ENCODE peak calls at places on chromosomes 3 and 15, in ten cellular contexts. One of them, this sample, is unnamed.

GRCh38 chr3:188673509-188674239 is 498.1 kb upstream of the TPRG1 start:
- DNase-seq in pancreas: no peak
- DNase-seq in lower leg skin: no peak
- DNase-seq in left ventricle myocardium inferior: no peak
- DNase-seq in transverse colon: no peak
- DNase-seq in esophagus muscularis mucosa: no peak
- DNase-seq in mesothelial cell of epicardium: no peak
- DNase-seq in tibial artery: no peak
- DNase-seq in brain microvascular endothelial cell: peak
- DNase-seq in neural progenitor cell: no peak
- DNase-seq in this sample: no peak

GRCh38 chr15:32867313-32867626 is 149.5 kb downstream of the GREM1 start:
- DNase-seq in mesothelial cell of epicardium: no peak
- DNase-seq in tibial artery: no peak
- DNase-seq in neural progenitor cell: no peak
- DNase-seq in transverse colon: no peak
- DNase-seq in brain microvascular endothelial cell: peak
- DNase-seq in left ventricle myocardium inferior: no peak
- DNase-seq in lower leg skin: no peak
- DNase-seq in esophagus muscularis mucosa: no peak
- DNase-seq in pancreas: no peak
- DNase-seq in this sample: no peak

GRCh38 chr3:142595141-142595540 is 1.1 kb upstream of the PLS1 start:
- DNase-seq in neural progenitor cell: no peak
- DNase-seq in pancreas: no peak
- DNase-seq in esophagus muscularis mucosa: no peak
- DNase-seq in brain microvascular endothelial cell: no peak
- DNase-seq in tibial artery: no peak
- DNase-seq in transverse colon: no peak
- DNase-seq in left ventricle myocardium inferior: no peak
- DNase-seq in mesothelial cell of epicardium: no peak
- DNase-seq in lower leg skin: no peak
- DNase-seq in this sample: no peak

GRCh38 chr3:117302448-117302847 is 592.9 kb downstream of the TUSC7 start:
- DNase-seq in tibial artery: no peak
- DNase-seq in left ventricle myocardium inferior: no peak
- DNase-seq in esophagus muscularis mucosa: no peak
- DNase-seq in mesothelial cell of epicardium: no peak
- DNase-seq in transverse colon: no peak
- DNase-seq in brain microvascular endothelial cell: no peak
- DNase-seq in neural progenitor cell: no peak
- DNase-seq in pancreas: no peak
- DNase-seq in lower leg skin: no peak
- DNase-seq in this sample: no peak

GRCh38 chr3:4601926-4602325 is 108.8 kb downstream of the ITPR1 start:
- DNase-seq in esophagus muscularis mucosa: no peak
- DNase-seq in left ventricle myocardium inferior: no peak
- DNase-seq in tibial artery: no peak
- DNase-seq in neural progenitor cell: no peak
- DNase-seq in transverse colon: no peak
- DNase-seq in lower leg skin: no peak
- DNase-seq in brain microvascular endothelial cell: no peak
- DNase-seq in mesothelial cell of epicardium: no peak
- DNase-seq in pancreas: no peak
- DNase-seq in this sample: no peak

GRCh38 chr3:111081008-111081545 is 9.5 kb downstream of the NECTIN3 start:
- DNase-seq in lower leg skin: no peak
- DNase-seq in left ventricle myocardium inferior: no peak
- DNase-seq in tibial artery: no peak
- DNase-seq in pancreas: no peak
- DNase-seq in esophagus muscularis mucosa: no peak
- DNase-seq in neural progenitor cell: no peak
- DNase-seq in brain microvascular endothelial cell: no peak
- DNase-seq in mesothelial cell of epicardium: no peak
- DNase-seq in transverse colon: no peak
- DNase-seq in this sample: no peak

GRCh38 chr3:123038751-123039150 is 11.2 kb upstream of the SEMA5B start:
- DNase-seq in neural progenitor cell: no peak
- DNase-seq in lower leg skin: no peak
- DNase-seq in transverse colon: no peak
- DNase-seq in esophagus muscularis mucosa: no peak
- DNase-seq in mesothelial cell of epicardium: no peak
- DNase-seq in brain microvascular endothelial cell: no peak
- DNase-seq in pancreas: no peak
- DNase-seq in left ventricle myocardium inferior: no peak
- DNase-seq in tibial artery: no peak
- DNase-seq in this sample: no peak

GRCh38 chr15:47551079-47551478 is 166.2 kb upstream of the SEMA6D start:
- DNase-seq in tibial artery: no peak
- DNase-seq in brain microvascular endothelial cell: no peak
- DNase-seq in mesothelial cell of epicardium: no peak
- DNase-seq in left ventricle myocardium inferior: no peak
- DNase-seq in pancreas: no peak
- DNase-seq in lower leg skin: no peak
- DNase-seq in esophagus muscularis mucosa: no peak
- DNase-seq in transverse colon: no peak
- DNase-seq in neural progenitor cell: peak
- DNase-seq in this sample: no peak

GRCh38 chr3:54870423-54870822 is 57.4 kb downstream of the LRTM1 start:
- DNase-seq in mesothelial cell of epicardium: no peak
- DNase-seq in transverse colon: no peak
- DNase-seq in tibial artery: no peak
- DNase-seq in pancreas: no peak
- DNase-seq in brain microvascular endothelial cell: peak
- DNase-seq in lower leg skin: no peak
- DNase-seq in neural progenitor cell: peak
- DNase-seq in left ventricle myocardium inferior: no peak
- DNase-seq in esophagus muscularis mucosa: no peak
- DNase-seq in this sample: no peak

GRCh38 chr3:170524072-170524471 is 61.8 kb downstream of the SLC7A14 start:
- DNase-seq in transverse colon: no peak
- DNase-seq in tibial artery: no peak
- DNase-seq in mesothelial cell of epicardium: no peak
- DNase-seq in neural progenitor cell: no peak
- DNase-seq in pancreas: no peak
- DNase-seq in lower leg skin: no peak
- DNase-seq in left ventricle myocardium inferior: no peak
- DNase-seq in esophagus muscularis mucosa: no peak
- DNase-seq in brain microvascular endothelial cell: peak
- DNase-seq in this sample: no peak

GRCh38 chr3:66858656-66859381 is 139.3 kb upstream of the KBTBD8 start:
- DNase-seq in left ventricle myocardium inferior: no peak
- DNase-seq in transverse colon: no peak
- DNase-seq in neural progenitor cell: peak
- DNase-seq in pancreas: no peak
- DNase-seq in brain microvascular endothelial cell: no peak
- DNase-seq in lower leg skin: no peak
- DNase-seq in tibial artery: no peak
- DNase-seq in mesothelial cell of epicardium: no peak
- DNase-seq in esophagus muscularis mucosa: no peak
- DNase-seq in this sample: no peak
- TF ChIP-seq CTCF in left ventricle myocardium inferior: no peak
- TF ChIP-seq CTCF in transverse colon: no peak
- TF ChIP-seq CTCF in neural progenitor cell: peak
- TF ChIP-seq CTCF in pancreas: no peak
- TF ChIP-seq CTCF in brain microvascular endothelial cell: peak
- TF ChIP-seq CTCF in lower leg skin: no peak
- TF ChIP-seq CTCF in tibial artery: no peak
- TF ChIP-seq CTCF in mesothelial cell of epicardium: no peak
- TF ChIP-seq CTCF in esophagus muscularis mucosa: no peak
- TF ChIP-seq CTCF in this sample: peak

GRCh38 chr15:66404532-66404931 is 17.8 kb downstream of the MAP2K1 start:
- DNase-seq in left ventricle myocardium inferior: no peak
- DNase-seq in lower leg skin: no peak
- DNase-seq in mesothelial cell of epicardium: no peak
- DNase-seq in pancreas: no peak
- DNase-seq in neural progenitor cell: peak
- DNase-seq in brain microvascular endothelial cell: no peak
- DNase-seq in tibial artery: no peak
- DNase-seq in transverse colon: no peak
- DNase-seq in esophagus muscularis mucosa: no peak
- DNase-seq in this sample: no peak
- TF ChIP-seq CTCF in left ventricle myocardium inferior: peak
- TF ChIP-seq CTCF in lower leg skin: no peak
- TF ChIP-seq CTCF in mesothelial cell of epicardium: no peak
- TF ChIP-seq CTCF in pancreas: no peak
- TF ChIP-seq CTCF in neural progenitor cell: peak
- TF ChIP-seq CTCF in brain microvascular endothelial cell: no peak
- TF ChIP-seq CTCF in tibial artery: no peak
- TF ChIP-seq CTCF in transverse colon: no peak
- TF ChIP-seq CTCF in esophagus muscularis mucosa: peak
- TF ChIP-seq CTCF in this sample: no peak

GRCh38 chr15:70892912-70893560 is 410 bp downstream of the LRRC49 start:
- DNase-seq in neural progenitor cell: peak
- DNase-seq in left ventricle myocardium inferior: no peak
- DNase-seq in transverse colon: peak
- DNase-seq in brain microvascular endothelial cell: peak
- DNase-seq in lower leg skin: no peak
- DNase-seq in esophagus muscularis mucosa: no peak
- DNase-seq in tibial artery: no peak
- DNase-seq in mesothelial cell of epicardium: no peak
- DNase-seq in pancreas: no peak
- DNase-seq in this sample: no peak
- TF ChIP-seq CTCF in neural progenitor cell: peak
- TF ChIP-seq CTCF in left ventricle myocardium inferior: peak
- TF ChIP-seq CTCF in transverse colon: peak
- TF ChIP-seq CTCF in brain microvascular endothelial cell: peak
- TF ChIP-seq CTCF in lower leg skin: no peak
- TF ChIP-seq CTCF in esophagus muscularis mucosa: peak
- TF ChIP-seq CTCF in tibial artery: no peak
- TF ChIP-seq CTCF in mesothelial cell of epicardium: peak
- TF ChIP-seq CTCF in pancreas: no peak
- TF ChIP-seq CTCF in this sample: peak

GRCh38 chr3:194867270-194867983 is 181.7 kb downstream of the FAM43A start:
- DNase-seq in brain microvascular endothelial cell: no peak
- DNase-seq in left ventricle myocardium inferior: peak
- DNase-seq in tibial artery: no peak
- DNase-seq in mesothelial cell of epicardium: no peak
- DNase-seq in lower leg skin: no peak
- DNase-seq in esophagus muscularis mucosa: no peak
- DNase-seq in transverse colon: peak
- DNase-seq in neural progenitor cell: no peak
- DNase-seq in pancreas: no peak
- DNase-seq in this sample: no peak
- TF ChIP-seq CTCF in brain microvascular endothelial cell: no peak
- TF ChIP-seq CTCF in left ventricle myocardium inferior: no peak
- TF ChIP-seq CTCF in tibial artery: no peak
- TF ChIP-seq CTCF in mesothelial cell of epicardium: no peak
- TF ChIP-seq CTCF in lower leg skin: no peak
- TF ChIP-seq CTCF in esophagus muscularis mucosa: no peak
- TF ChIP-seq CTCF in transverse colon: no peak
- TF ChIP-seq CTCF in neural progenitor cell: no peak
- TF ChIP-seq CTCF in pancreas: no peak
- TF ChIP-seq CTCF in this sample: no peak

DNA sequence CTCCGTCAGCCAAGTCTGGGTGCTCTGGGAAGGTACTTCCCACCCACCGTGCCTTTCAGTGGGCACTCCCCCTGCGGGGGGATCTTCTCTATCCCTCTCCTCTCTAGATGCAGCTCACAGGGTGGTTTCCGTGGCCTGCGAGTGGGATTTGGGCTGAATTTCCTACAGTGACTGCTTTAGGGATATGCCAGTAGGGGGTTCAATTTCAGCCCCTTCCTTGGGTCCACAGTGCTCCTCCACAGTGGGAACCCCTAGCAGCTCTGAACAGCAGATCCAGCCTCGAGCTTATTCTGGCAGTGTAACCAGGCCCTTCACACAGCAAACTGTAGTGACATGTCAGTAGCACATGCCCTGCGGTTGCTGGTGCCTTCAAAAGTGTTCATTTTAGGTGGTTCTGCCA is 155.7 kb downstream of the CHDH start:
- DNase-seq in brain microvascular endothelial cell: no peak
- DNase-seq in mesothelial cell of epicardium: no peak
- DNase-seq in pancreas: no peak
- DNase-seq in neural progenitor cell: no peak
- DNase-seq in transverse colon: no peak
- DNase-seq in lower leg skin: no peak
- DNase-seq in tibial artery: no peak
- DNase-seq in left ventricle myocardium inferior: no peak
- DNase-seq in esophagus muscularis mucosa: peak
- DNase-seq in this sample: no peak
- TF ChIP-seq CTCF in brain microvascular endothelial cell: no peak
- TF ChIP-seq CTCF in mesothelial cell of epicardium: no peak
- TF ChIP-seq CTCF in pancreas: no peak
- TF ChIP-seq CTCF in neural progenitor cell: no peak
- TF ChIP-seq CTCF in transverse colon: no peak
- TF ChIP-seq CTCF in lower leg skin: no peak
- TF ChIP-seq CTCF in tibial artery: no peak
- TF ChIP-seq CTCF in left ventricle myocardium inferior: no peak
- TF ChIP-seq CTCF in esophagus muscularis mucosa: no peak
- TF ChIP-seq CTCF in this sample: no peak

GRCh38 chr3:169391672-169392071 is 271.8 kb downstream of the MECOM start:
- DNase-seq in pancreas: no peak
- DNase-seq in transverse colon: no peak
- DNase-seq in lower leg skin: no peak
- DNase-seq in esophagus muscularis mucosa: no peak
- DNase-seq in left ventricle myocardium inferior: no peak
- DNase-seq in brain microvascular endothelial cell: no peak
- DNase-seq in mesothelial cell of epicardium: no peak
- DNase-seq in tibial artery: no peak
- DNase-seq in neural progenitor cell: no peak
- DNase-seq in this sample: no peak

GRCh38 chr3:169389925-169390253 is 273.6 kb downstream of the MECOM start:
- DNase-seq in esophagus muscularis mucosa: no peak
- DNase-seq in brain microvascular endothelial cell: no peak
- DNase-seq in left ventricle myocardium inferior: no peak
- DNase-seq in transverse colon: peak
- DNase-seq in mesothelial cell of epicardium: no peak
- DNase-seq in tibial artery: no peak
- DNase-seq in lower leg skin: no peak
- DNase-seq in neural progenitor cell: no peak
- DNase-seq in pancreas: peak
- DNase-seq in this sample: no peak

GRCh38 chr3:169389211-169389924 is 274.1 kb downstream of the MECOM start:
- DNase-seq in brain microvascular endothelial cell: no peak
- DNase-seq in tibial artery: no peak
- DNase-seq in mesothelial cell of epicardium: no peak
- DNase-seq in pancreas: no peak
- DNase-seq in neural progenitor cell: no peak
- DNase-seq in lower leg skin: no peak
- DNase-seq in esophagus muscularis mucosa: no peak
- DNase-seq in transverse colon: peak
- DNase-seq in left ventricle myocardium inferior: no peak
- DNase-seq in this sample: no peak

GRCh38 chr3:169390741-169391300 is 272.7 kb downstream of the MECOM start:
- DNase-seq in left ventricle myocardium inferior: no peak
- DNase-seq in tibial artery: no peak
- DNase-seq in transverse colon: no peak
- DNase-seq in lower leg skin: no peak
- DNase-seq in neural progenitor cell: no peak
- DNase-seq in pancreas: no peak
- DNase-seq in brain microvascular endothelial cell: no peak
- DNase-seq in esophagus muscularis mucosa: no peak
- DNase-seq in mesothelial cell of epicardium: no peak
- DNase-seq in this sample: no peak

GRCh38 chr3:169390310-169390731 is 273.2 kb downstream of the MECOM start:
- DNase-seq in transverse colon: peak
- DNase-seq in left ventricle myocardium inferior: no peak
- DNase-seq in neural progenitor cell: no peak
- DNase-seq in brain microvascular endothelial cell: no peak
- DNase-seq in lower leg skin: no peak
- DNase-seq in mesothelial cell of epicardium: no peak
- DNase-seq in esophagus muscularis mucosa: no peak
- DNase-seq in pancreas: no peak
- DNase-seq in tibial artery: no peak
- DNase-seq in this sample: no peak
- TF ChIP-seq CTCF in transverse colon: no peak
- TF ChIP-seq CTCF in left ventricle myocardium inferior: no peak
- TF ChIP-seq CTCF in neural progenitor cell: no peak
- TF ChIP-seq CTCF in brain microvascular endothelial cell: peak
- TF ChIP-seq CTCF in lower leg skin: no peak
- TF ChIP-seq CTCF in mesothelial cell of epicardium: no peak
- TF ChIP-seq CTCF in esophagus muscularis mucosa: no peak
- TF ChIP-seq CTCF in pancreas: no peak
- TF ChIP-seq CTCF in tibial artery: no peak
- TF ChIP-seq CTCF in this sample: peak